ENCODE peak calls at places on chromosomes 5 and 9, in four cellular contexts. M, L, Y and K are unnamed samples.

GRCh38 chr5:145937432-145938250 is 1.3 kb downstream of the SH3RF2 start:
- DNase-seq in M (peak), L (no peak), Y (no peak), K (peak)

GRCh38 chr5:154850255-154851062 is at the start of gene FAXDC2:
- DNase-seq in L (peak), Y (no peak), M (peak), K (peak)

GRCh38 chr5:180212363-180213255 is 3.6 kb upstream of the RASGEF1C start:
- DNase-seq in Y (no peak), L (no peak), M (peak), K (no peak)

GRCh38 chr9:1530681-1531080 is 480.5 kb downstream of the DMRT2 start:
- DNase-seq in L (no peak), M (no peak), Y (no peak), K (no peak)

GRCh38 chr5:78360674-78361225 is 333 bp downstream of the SCAMP1 start:
- DNase-seq in L (no peak), M (no peak), Y (peak), K (no peak)

GRCh38 chr5:38867071-38867790 is 21.4 kb downstream of the OSMR start:
- DNase-seq in M (no peak), Y (no peak), L (no peak), K (peak)

GRCh38 chr5:10403829-10404228 is 37.9 kb upstream of the ROPN1L start:
- DNase-seq in L (no peak), M (no peak), Y (no peak), K (no peak)

GRCh38 chr5:133121611-133122150 is 69.9 kb downstream of the HSPA4 start:
- DNase-seq in L (no peak), M (no peak), Y (no peak), K (no peak)

GRCh38 chr5:157143127-157143959 is 678 bp upstream of the MED7 start:
- DNase-seq in L (peak), M (peak), Y (peak), K (no peak)

GRCh38 chr5:116652903-116653302 is 78.3 kb upstream of the SEMA6A start:
- DNase-seq in Y (no peak), M (peak), L (peak), K (peak)

GRCh38 chr9:70747335-70747734 is 332.9 kb upstream of the KLF9 start:
- DNase-seq in Y (no peak), M (peak), L (no peak), K (no peak)

GRCh38 chr5:32261198-32261597 is 51.5 kb downstream of the MTMR12 start:
- DNase-seq in Y (no peak), M (peak), L (no peak), K (no peak)

GRCh38 chr9:112032009-112032408 is 135.4 kb downstream of the UGCG start:
- DNase-seq in L (no peak), Y (no peak), M (no peak), K (no peak)

GRCh38 chr9:112025886-112026285 is 129.3 kb downstream of the UGCG start:
- DNase-seq in Y (no peak), L (no peak), M (no peak), K (no peak)

GRCh38 chr9:112031400-112031799 is 134.8 kb downstream of the UGCG start:
- DNase-seq in Y (no peak), M (no peak), L (no peak), K (no peak)

GRCh38 chr9:112029921-112030444 is 133.4 kb downstream of the UGCG start:
- DNase-seq in M (peak), L (no peak), Y (no peak), K (peak)

DNA sequence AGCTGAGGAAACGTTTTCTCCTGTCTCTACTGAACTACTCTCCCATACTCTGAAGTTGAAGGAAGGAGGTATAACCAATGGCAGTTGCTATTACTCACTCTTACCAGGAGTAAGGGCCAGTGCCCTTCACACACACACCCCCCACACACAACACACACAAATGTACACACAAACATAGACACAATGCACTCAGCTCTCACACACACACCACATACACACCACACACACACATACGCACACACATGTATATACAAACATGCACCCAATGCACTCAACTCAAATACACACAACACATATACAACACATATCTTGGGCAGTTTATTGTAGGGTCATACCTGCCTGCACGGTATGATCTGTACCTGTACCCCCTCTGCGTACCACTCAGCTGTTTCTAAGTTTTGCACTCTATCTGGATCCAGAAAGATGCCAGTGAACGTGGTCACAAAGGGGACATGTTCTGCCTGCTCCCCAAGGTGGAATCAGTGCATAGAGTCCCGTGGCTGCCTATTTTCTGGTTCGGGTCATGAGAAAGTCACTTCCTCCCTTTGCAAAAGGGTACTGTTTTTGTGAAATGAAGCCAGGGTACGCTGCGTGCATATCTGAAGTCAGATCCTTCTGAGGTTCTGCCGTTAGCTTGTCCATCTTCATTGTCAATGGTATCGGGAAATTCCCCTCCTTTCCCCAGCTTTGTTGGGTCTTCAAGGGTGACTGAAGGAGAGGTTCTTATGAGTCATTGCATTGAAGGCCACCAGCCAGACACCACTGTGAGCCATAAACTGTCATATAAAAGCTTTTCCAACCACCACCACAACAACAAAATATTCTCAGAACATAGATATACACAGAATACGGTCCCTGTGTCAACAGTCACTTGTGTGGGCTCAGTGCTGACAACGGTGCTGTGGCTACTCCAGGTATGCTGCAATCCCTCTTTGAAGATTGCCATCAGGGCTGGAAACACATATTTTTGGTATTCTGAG is 131.9 kb downstream of the UGCG start:
- DNase-seq in L (no peak), M (no peak), Y (no peak), K (no peak)
- H3K4me3 ChIP-seq in L (no peak), M (no peak), Y (no peak), K (no peak)

DNA sequence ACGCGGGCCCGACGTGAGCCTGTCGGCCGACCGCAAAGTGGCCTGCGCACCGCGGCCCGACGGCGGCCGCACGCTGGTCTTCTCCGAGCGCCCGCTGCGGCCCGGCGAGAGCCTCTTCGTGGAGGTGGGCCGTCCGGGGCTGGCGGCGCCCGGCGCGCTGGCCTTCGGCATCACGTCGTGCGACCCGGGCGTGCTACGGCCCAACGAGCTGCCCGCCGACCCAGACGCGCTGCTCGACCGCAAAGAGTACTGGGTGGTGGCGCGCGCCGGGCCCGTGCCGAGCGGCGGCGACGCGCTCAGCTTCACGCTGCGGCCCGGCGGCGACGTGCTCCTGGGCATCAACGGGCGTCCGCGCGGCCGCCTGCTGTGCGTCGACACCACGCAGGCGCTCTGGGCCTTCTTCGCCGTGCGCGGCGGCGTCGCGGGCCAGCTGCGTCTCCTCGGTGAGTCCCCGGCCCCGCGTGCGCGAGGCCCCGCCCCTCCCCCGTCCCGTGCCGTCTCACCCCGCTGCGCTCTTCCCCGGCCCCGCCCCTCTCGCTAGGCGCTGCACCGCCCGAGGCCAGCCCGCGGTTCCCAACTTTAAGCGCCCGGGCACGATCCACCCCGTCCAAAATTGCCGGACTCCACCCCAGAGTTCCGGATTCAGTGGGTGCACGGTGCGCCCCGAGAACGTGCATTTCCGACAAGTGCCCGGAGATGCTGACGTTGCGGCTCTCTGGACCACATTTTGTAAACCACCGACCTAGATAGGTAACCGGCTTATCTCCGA is 42.8 kb downstream of the NEURL1B start:
- DNase-seq in Y (peak), M (no peak), L (no peak), K (no peak)
- H3K4me3 ChIP-seq in Y (peak), M (no peak), L (peak), K (peak)

GRCh38 chr5:51389326-51389581 is 6.0 kb downstream of the ISL1 start:
- DNase-seq in M (no peak), L (no peak), Y (no peak), K (no peak)

GRCh38 chr5:51387854-51388320 is 4.6 kb downstream of the ISL1 start:
- DNase-seq in Y (no peak), M (no peak), L (no peak), K (no peak)

GRCh38 chr5:51386916-51387853 is 3.9 kb downstream of the ISL1 start:
- DNase-seq in Y (no peak), L (no peak), M (no peak), K (no peak)

GRCh38 chr5:51389582-51390463 is 6.6 kb downstream of the ISL1 start:
- DNase-seq in L (no peak), Y (no peak), M (no peak), K (no peak)

GRCh38 chr5:51388488-51389325 is 5.5 kb downstream of the ISL1 start:
- DNase-seq in M (no peak), L (no peak), Y (no peak), K (no peak)
- H3K4me3 ChIP-seq in M (no peak), L (no peak), Y (no peak), K (no peak)

DNA sequence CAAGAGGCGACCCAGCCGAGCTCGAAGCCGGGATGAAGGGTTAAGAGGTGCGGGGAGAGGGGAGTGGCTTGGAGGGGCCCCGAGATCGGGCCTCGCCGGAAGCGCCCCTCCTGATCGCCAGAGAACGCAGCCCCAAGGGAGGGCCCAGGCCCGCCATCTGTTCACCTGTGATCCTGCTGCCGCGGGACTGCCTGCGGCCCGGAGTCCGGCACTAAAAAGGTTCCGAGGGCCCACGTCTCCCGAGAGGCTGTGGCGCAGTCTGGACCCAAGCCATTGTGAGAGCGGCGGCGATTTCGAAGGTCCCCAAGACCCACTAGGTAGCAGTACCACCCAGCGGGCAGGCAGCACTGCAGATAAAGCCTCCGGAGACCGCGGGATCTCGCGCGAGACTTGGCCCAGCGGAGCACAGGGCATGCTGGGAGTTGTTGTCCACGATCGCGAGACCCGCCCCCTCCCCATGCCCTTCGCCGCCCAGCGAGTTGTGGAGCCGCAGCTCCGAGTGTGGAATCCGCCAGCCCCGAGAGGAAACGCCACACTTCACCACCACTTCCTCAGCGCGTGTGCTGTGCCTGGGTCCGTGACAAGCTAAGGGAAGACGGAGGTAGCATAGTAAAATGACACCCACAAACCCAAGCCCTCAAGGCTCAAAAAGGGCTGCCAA is at the start of gene KIAA1191:
- DNase-seq in M (peak), Y (peak), L (peak), K (peak)
- H3K4me3 ChIP-seq in M (peak), Y (peak), L (peak), K (peak)

GRCh38 chr9:3768286-3768685 is 242.5 kb upstream of the RFX3 start:
- DNase-seq in Y (no peak), M (peak), L (no peak), K (peak)
- H3K4me3 ChIP-seq in Y (no peak), M (no peak), L (no peak), K (no peak)

GRCh38 chr5:82991059-82991458 is 86.1 kb downstream of the TMEM167A start:
- DNase-seq in Y (no peak), M (no peak), L (no peak), K (no peak)

GRCh38 chr5:82987188-82987587 is 90.0 kb downstream of the TMEM167A start:
- DNase-seq in L (no peak), M (no peak), Y (no peak), K (no peak)

GRCh38 chr5:82984786-82985762 is 92.1 kb downstream of the TMEM167A start:
- DNase-seq in Y (no peak), L (no peak), M (no peak), K (no peak)

GRCh38 chr5:82985763-82986162 is 91.4 kb downstream of the TMEM167A start:
- DNase-seq in Y (no peak), L (no peak), M (no peak), K (no peak)

DNA sequence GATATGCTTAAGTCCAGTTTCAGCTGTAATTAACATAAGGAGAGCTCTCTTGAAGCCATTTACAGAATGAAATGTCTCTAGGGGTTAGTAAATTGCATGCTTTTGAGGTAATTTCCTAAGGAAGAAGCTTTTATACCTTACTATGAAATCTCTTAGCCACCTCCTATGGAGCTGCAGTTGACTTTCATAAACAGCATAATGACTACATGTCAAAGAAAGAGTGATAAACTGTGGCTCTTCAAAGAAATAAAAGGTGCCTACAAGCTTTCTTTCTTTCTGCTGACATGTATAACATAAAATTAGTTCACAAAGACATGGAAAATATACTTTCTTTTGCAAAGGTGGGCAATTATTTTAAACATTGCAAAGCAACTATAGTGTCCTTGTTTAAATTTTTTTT is 90.8 kb downstream of the TMEM167A start:
- DNase-seq in M (no peak), L (no peak), Y (no peak), K (no peak)
- H3K4me3 ChIP-seq in M (no peak), L (no peak), Y (no peak), K (no peak)

DNA sequence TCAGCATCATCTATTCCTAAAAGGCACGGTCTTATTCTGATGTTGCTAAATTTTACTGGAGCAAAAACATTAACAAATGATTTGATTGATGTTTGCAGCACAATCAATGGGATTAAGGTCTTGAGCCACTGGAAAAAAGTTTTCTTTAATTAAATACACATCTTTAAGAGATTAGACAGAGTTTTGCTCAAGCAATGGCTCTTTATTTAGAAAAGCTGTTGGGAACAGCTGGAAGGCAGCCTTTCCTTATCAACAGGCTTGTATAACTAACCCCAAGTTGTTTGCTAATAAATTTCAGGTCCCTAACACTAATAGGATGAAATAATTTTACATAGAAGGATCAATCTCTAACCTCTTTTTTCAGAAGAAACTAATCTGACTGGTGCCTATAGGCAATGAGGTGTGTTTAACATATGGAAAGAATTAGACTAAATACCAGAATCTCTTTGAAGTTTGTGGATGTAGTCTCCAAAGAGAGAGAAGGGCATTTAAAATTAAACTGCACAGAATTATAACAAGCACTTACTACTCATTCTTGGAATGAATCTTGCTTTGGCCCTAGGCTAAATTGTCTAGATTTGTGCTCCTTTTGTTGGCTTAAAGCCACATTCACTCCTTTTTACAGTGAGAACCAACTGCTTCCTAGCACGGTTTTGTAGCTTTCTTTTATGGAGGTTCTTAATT is 67.3 kb upstream of the TNFAIP8 start:
- DNase-seq in M (no peak), L (no peak), Y (no peak), K (peak)
- H3K4me3 ChIP-seq in M (no peak), L (no peak), Y (peak), K (no peak)

DNA sequence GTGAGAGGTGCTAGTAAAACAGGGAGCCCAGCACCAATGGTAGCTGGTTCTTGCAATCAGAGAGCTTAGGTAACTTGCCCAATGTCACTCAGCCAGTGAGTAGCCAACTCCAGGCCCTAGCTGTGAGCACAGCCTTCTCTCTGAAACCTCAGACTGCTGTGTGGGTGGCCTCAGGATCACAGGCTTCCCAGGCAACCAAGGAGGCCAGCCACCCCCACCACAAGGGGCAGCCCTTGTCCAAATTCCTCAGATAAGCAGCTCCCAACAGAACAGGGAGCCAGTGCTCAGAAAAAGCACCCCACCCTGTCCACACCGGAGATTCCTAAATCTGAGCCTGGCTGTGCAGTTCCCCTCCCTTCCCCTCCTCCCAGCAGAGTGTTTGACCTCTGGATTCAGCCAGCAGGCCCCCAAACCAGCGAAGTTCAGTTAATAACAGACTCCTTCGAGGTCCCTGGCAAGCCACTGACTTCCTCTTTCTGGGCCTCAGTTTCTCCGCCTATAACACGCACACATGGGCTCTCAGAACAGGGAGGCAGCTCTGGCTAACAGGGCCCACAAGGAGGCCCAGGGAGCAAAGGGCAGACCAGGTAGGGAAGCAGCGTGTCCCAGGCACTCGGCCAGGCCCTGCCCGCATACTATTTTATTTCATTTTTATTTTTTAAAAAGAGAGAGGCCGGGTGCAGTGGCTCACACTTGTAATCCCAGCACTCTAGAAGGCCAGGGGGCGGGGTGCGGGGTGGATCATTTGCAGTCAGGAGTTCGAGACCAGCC is 2.7 kb downstream of the EEIG1 start:
- DNase-seq in Y (no peak), L (peak), M (peak), K (peak)
- H3K4me3 ChIP-seq in Y (peak), L (peak), M (peak), K (no peak)

GRCh38 chr9:20728493-20729220 is 44.6 kb downstream of the FOCAD start:
- DNase-seq in Y (no peak), M (peak), L (no peak), K (peak)
- H3K4me3 ChIP-seq in Y (no peak), M (no peak), L (no peak), K (no peak)

DNA sequence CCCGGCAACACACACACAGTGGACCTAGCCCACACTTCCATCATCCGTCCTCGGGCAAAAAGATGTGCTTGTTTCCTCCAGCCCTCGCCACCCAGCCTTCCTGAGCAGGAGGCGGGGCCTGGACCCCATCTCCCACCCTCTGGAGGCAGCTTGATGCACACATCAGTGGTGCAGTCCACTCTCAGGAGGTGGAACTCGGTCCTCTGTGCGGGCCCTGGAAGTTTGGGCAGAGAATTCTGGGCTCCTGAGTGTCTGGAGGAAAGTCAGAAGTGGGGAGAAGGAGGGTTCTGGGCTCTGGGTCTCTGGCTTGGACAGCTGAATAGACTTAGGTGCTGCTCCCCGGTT is 54.0 kb upstream of the NEURL1B start:
- DNase-seq in L (no peak), M (no peak), Y (no peak), K (no peak)
- H3K4me3 ChIP-seq in L (no peak), M (no peak), Y (no peak), K (no peak)